ENCODE peak calls at places on chromosomes 7 and 10, in four cellular contexts. I, H, X and O are unnamed samples.
A peak's percentile ranks its signal among the peaks of the same experiment; 100 is the strongest.

GRCh38 chr10:110279062-110279986 is 25.4 kb downstream of the SMNDC1 start:
- DNase-seq in H (peak; percentile 62), I (peak; percentile 69), X (peak; percentile 55), O (peak; percentile 91)

GRCh38 chr7:96686305-96686704 is 23.3 kb downstream of the SEM1 start:
- DNase-seq in I (no peak), X (no peak), H (no peak), O (peak; percentile 16)

GRCh38 chr7:148916186-148916585 is 32.1 kb upstream of the EZH2 start:
- DNase-seq in X (no peak), I (no peak), H (no peak), O (peak; percentile 77)

GRCh38 chr10:71431945-71432905 is 35.5 kb downstream of the CDH23 start:
- DNase-seq in H (no peak), I (peak; percentile 73), X (peak; percentile 42), O (no peak)

GRCh38 chr10:36248314-36248981 is 606.4 kb upstream of the FZD8 start:
- DNase-seq in I (no peak), H (no peak), X (no peak), O (peak; percentile 81)

GRCh38 chr7:105711726-105712402 is 130.6 kb upstream of the EFCAB10 start:
- DNase-seq in I (no peak), H (no peak), X (no peak), O (no peak)

GRCh38 chr10:61786728-61787127 is 114.8 kb upstream of the ARID5B start:
- DNase-seq in H (peak; percentile 93), I (no peak), X (no peak), O (peak; percentile 89)

GRCh38 chr10:94358480-94358879 is 4.3 kb downstream of the NOC3L start:
- DNase-seq in H (peak; percentile 75), I (no peak), X (no peak), O (peak; percentile 95)

GRCh38 chr10:122239578-122240257 is 31.4 kb upstream of the BTBD16 start:
- DNase-seq in H (no peak), X (no peak), I (no peak), O (no peak)

GRCh38 chr10:49608166-49608758 is 1.8 kb upstream of the SLC18A3 start:
- DNase-seq in X (no peak), H (no peak), I (peak; percentile 39), O (no peak)

GRCh38 chr7:25557379-25557916 is 329.2 kb upstream of the NPVF start:
- DNase-seq in X (no peak), I (no peak), H (no peak), O (no peak)

GRCh38 chr7:44581426-44581906 is 565 bp downstream of the TMED4 start:
- DNase-seq in H (no peak), I (peak; percentile 70), X (no peak), O (peak; percentile 21)

GRCh38 chr7:40885503-40885902 is 750.7 kb downstream of the SUGCT start:
- DNase-seq in H (peak; percentile 7), I (no peak), X (no peak), O (no peak)

DNA sequence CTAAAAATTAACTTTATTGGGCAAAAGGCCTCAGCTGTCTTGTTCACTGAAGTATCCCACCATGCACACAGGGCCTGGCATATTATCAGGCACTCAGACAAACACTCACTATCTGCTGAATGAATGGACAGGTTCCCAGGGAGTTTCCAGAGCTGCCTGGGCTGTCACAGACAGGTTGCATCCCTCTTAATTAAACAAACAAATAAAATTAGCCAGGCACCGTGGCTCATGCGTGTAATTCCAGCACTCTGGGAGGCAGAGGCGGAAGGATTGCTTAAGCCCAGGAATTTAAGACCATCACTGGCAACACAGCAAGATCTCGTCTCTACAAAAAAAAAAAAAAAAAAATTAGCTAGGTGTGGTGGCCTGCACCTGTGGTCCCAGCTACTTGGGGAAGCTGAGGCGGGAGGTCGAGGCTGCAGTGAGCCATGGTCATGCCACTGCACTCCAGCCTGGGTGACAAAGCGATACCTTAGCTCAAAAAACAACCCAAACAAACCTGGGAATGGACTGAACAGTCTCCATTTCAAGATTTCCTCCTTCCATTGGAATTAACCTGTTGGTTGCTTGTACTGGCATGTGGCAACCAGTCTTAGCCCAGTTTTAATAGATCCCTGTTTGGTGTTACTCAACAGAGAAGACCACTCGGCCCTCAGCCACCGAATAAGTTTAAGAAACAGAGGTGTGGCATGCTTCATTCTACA is 1.3 kb upstream of the TSPAN14 start:
- DNase-seq in X (no peak), I (no peak), H (no peak), O (no peak)
- H3K4me3 ChIP-seq in X (peak overlapping the region; percentile 66), I (peak overlapping the region; percentile 86), H (no peak overlapping the region), O (peak overlapping the region; percentile 75)

GRCh38 chr7:98571006-98571405 is 46.1 kb upstream of the NPTX2 start:
- DNase-seq in I (no peak), H (no peak), X (no peak), O (no peak)

GRCh38 chr7:98571986-98572385 is 45.1 kb upstream of the NPTX2 start:
- DNase-seq in X (no peak), H (no peak), I (no peak), O (no peak)

GRCh38 chr7:98575878-98576277 is 41.2 kb upstream of the NPTX2 start:
- DNase-seq in H (no peak), X (no peak), I (no peak), O (no peak)

GRCh38 chr7:98569606-98570337 is 47.3 kb upstream of the NPTX2 start:
- DNase-seq in X (no peak), H (peak; percentile 49), I (no peak), O (no peak)

DNA sequence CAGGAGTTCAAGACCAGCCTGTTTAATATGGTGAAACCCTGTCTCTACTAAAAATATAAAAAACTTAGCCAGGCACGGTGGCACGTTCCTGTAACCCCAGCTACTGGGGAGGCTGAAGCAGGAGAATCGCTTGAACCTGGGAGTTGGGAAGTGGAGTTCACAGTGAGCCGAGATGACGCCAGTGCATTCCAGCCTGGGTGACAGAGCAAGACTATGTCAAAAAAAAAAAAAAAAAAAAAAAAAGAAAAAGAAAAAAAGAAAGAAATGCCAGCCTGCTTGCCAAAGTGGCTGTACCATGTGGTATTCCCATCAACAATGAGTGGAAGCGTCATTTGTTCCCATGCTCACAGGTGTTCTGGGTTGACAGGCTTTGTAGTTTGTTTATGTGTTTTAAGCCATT is 43.3 kb upstream of the NPTX2 start:
- DNase-seq in X (no peak), H (no peak), I (no peak), O (no peak)
- H3K9me3 ChIP-seq in X (peaks cover 17% of the 10 kb centered on the region), H (no peaks in the 10 kb centered on the region), I (peaks cover 17% of the 10 kb centered on the region), O (peaks cover 14% of the 10 kb centered on the region)

DNA sequence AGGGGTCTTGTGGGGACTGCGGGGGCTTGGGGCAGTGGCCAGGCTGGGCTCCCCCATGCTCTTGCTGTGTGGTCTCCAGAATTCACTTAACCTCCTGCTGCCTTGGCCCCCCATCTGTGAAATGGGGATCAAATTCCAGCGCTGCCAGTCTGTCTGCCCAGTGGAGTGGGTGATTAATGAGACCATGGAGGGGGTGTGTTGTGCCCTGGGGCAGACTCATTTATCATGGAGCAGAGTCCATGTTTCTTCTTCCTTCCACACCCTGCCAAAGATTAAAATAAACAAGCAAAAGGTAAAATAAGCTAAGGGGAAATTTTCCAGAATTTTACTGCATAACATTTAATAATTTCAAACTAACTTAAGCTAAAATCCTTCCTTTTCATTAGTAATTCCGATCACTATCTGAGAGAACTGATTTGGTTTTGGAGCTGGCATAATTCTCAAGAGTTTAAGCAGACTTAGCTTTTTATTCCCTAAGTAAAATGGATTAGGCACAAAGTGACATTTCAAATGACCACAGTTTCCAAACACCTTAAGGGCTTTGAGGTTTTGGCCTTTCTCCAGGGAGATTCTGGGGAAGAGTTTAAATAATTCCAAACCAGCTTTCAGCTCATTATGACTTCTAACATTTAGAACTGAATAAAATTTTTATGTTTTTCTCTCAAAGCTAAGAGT is 211.9 kb downstream of the CXCL12 start:
- DNase-seq in I (no peak), H (peak; percentile 9), X (no peak), O (peak; percentile 39)
- H3K9ac ChIP-seq in I (no peak overlapping the region), H (no peak overlapping the region), X (no peak overlapping the region), O (no peak overlapping the region)

DNA sequence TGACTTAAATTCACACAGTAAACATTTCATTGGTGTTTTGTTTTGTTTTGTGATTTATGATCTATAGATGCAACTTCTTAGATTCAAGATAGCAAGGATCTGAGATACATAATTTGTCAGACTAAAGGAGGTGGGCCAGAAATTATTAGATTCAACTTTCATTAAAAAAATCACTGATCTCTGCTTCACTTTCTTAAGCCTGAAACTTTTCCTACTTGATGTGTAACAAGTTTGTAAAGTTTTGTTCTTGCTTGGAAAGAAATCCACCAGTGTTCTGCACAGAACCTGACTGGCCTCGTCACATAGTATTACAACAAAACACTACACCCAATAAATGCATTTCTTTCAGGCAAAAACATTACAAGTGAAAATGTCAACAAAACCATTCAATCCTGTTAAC is 12.4 kb downstream of the SKIDA1 start:
- DNase-seq in H (no peak), X (no peak), I (no peak), O (no peak)
- H3K4me3 ChIP-seq in H (no peak overlapping the region), X (peak overlapping the region; percentile 99), I (peak overlapping the region; percentile 92), O (no peak overlapping the region)

DNA sequence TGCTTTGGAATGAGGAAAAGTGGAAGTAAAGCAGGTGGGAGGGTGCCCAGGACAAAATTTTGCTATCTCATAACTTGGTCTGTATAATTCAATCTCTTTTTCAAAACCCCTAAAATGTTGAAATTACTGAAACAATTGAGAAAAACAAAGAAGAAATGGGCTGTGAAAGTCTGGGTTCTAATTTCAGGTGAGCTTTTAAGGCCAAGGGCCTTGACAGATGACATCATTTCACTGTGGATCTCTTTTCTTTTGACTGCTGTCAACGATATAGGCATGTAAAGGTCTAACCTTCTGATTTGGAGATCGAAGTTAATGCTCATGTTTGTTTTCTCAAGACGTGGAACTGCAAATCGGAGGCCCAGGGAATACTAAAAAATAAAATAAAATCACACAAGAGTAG is 127.8 kb downstream of the ITGA8 start:
- DNase-seq in X (no peak), H (no peak), I (no peak), O (no peak)
- H3K9me3 ChIP-seq in X (no peaks in the 10 kb centered on the region), H (no peaks in the 10 kb centered on the region), I (no peaks in the 10 kb centered on the region), O (peaks cover 11% of the 10 kb centered on the region)

GRCh38 chr10:125788156-125789034 is 12.8 kb upstream of the MMP21 start:
- DNase-seq in H (peak; percentile 4), I (peak; percentile 68), X (no peak), O (no peak)
- H3K9ac ChIP-seq in H (no peak overlapping the region), I (no peak overlapping the region), X (no peak overlapping the region), O (no peak overlapping the region)

DNA sequence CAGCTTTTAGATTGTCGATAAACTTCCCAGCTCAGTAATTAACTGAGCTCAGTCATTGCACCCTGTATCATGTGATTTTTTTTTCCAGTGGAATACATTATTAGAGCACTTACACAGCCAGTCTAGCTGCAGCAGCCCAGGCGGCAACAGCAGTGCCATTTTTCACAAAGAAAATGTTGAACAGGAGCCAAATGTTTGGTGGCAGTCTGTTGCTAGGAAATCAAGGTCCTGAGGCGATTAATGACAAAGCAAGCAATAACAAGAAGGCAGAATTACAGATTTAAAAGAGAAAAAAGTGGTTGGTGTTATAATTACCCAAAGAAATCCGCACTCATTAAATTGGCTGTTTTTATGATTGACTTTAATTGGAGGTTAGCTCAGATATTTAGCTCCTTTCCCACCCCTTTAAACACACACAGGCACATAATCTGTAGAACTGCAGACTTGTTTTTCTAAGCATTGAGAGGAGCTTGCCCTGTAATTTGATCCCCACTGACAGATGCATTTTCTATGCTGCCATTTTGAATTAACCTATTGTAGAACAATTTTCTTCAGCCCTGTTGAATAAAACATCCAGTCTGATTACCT is 267.4 kb downstream of the ADK start:
- DNase-seq in I (no peak), H (no peak), X (peak; percentile 55), O (peak; percentile 10)
- H3K4me3 ChIP-seq in I (peak overlapping the region; percentile 2), H (no peak overlapping the region), X (peak overlapping the region; percentile 20), O (no peak overlapping the region)

DNA sequence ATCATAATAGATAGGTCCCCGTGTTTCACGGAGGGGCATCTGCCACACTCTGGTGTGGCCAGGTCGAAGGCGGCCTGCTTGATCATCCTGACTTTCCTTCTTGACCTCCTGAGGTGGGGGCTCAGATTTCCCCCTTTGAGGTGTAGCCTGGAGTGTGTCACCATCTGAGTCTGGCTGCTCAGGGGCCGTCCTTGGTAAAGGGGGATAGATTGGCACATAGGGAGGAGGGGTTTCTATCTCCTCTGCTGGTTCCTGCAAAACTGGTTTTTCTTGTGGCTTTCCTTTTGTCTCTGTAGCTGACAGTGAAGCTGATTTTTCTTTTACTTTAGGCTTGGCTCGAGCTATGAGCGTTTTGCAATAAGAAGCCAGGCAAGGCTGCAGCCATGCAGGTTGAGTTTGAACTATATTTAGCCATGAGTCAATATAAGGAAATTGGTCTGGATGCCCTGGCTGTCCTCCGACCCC is 7.1 kb upstream of the ZNF117 start:
- DNase-seq in H (peak; percentile 90), I (no peak), X (no peak), O (peak; percentile 45)
- H3K9me3 ChIP-seq in H (peaks cover 7% of the 10 kb centered on the region), I (peaks cover 96% of the 10 kb centered on the region), X (peaks cover 22% of the 10 kb centered on the region), O (peaks cover 4% of the 10 kb centered on the region)